ENCODE peak calls at places on chromosomes 7 and 10, in ten cellular contexts. One of them, this sample, is unnamed.

GRCh38 chr10:21173964-21174669 is 277.0 kb upstream of the NEBL start:
- DNase-seq in GM12865: peak
- DNase-seq in Peyer's patch: peak
- DNase-seq in IMR-90: no peak
- DNase-seq in heart left ventricle: peak
- DNase-seq in ovary: peak
- DNase-seq in cardiac fibroblast: peak
- DNase-seq in astrocyte of the spinal cord: no peak
- DNase-seq in AG04450: no peak
- DNase-seq in lung: peak
- DNase-seq in this sample: peak

GRCh38 chr10:34494012-34494411 is 321.1 kb downstream of the PARD3 start:
- DNase-seq in GM12865: no peak
- DNase-seq in Peyer's patch: no peak
- DNase-seq in IMR-90: peak
- DNase-seq in heart left ventricle: no peak
- DNase-seq in ovary: no peak
- DNase-seq in cardiac fibroblast: peak
- DNase-seq in astrocyte of the spinal cord: no peak
- DNase-seq in AG04450: no peak
- DNase-seq in lung: no peak
- DNase-seq in this sample: no peak

GRCh38 chr10:79926037-79926436 is 22.9 kb downstream of the SFTPD start:
- DNase-seq in GM12865: no peak
- DNase-seq in Peyer's patch: no peak
- DNase-seq in IMR-90: no peak
- DNase-seq in heart left ventricle: peak
- DNase-seq in ovary: no peak
- DNase-seq in cardiac fibroblast: no peak
- DNase-seq in astrocyte of the spinal cord: no peak
- DNase-seq in AG04450: no peak
- DNase-seq in lung: peak
- DNase-seq in this sample: no peak

GRCh38 chr10:77620731-77621130 is 16.9 kb downstream of the KCNMA1 start:
- DNase-seq in GM12865: no peak
- DNase-seq in Peyer's patch: no peak
- DNase-seq in IMR-90: peak
- DNase-seq in heart left ventricle: no peak
- DNase-seq in ovary: no peak
- DNase-seq in cardiac fibroblast: no peak
- DNase-seq in astrocyte of the spinal cord: peak
- DNase-seq in AG04450: no peak
- DNase-seq in lung: no peak
- DNase-seq in this sample: no peak

GRCh38 chr10:4281207-4281825 is 496.3 kb upstream of the KLF6 start:
- DNase-seq in GM12865: no peak
- DNase-seq in Peyer's patch: no peak
- DNase-seq in IMR-90: no peak
- DNase-seq in heart left ventricle: no peak
- DNase-seq in ovary: no peak
- DNase-seq in cardiac fibroblast: no peak
- DNase-seq in astrocyte of the spinal cord: peak
- DNase-seq in AG04450: no peak
- DNase-seq in lung: no peak
- DNase-seq in this sample: no peak

GRCh38 chr7:148772297-148773089 is 73.8 kb downstream of the CUL1 start:
- DNase-seq in GM12865: no peak
- DNase-seq in Peyer's patch: no peak
- DNase-seq in IMR-90: peak
- DNase-seq in heart left ventricle: no peak
- DNase-seq in ovary: no peak
- DNase-seq in cardiac fibroblast: peak
- DNase-seq in astrocyte of the spinal cord: peak
- DNase-seq in AG04450: peak
- DNase-seq in lung: no peak
- DNase-seq in this sample: no peak

GRCh38 chr7:104772405-104772821 is 241.6 kb upstream of the KMT2E start:
- DNase-seq in GM12865: no peak
- DNase-seq in Peyer's patch: no peak
- DNase-seq in IMR-90: no peak
- DNase-seq in heart left ventricle: no peak
- DNase-seq in ovary: no peak
- DNase-seq in cardiac fibroblast: no peak
- DNase-seq in astrocyte of the spinal cord: no peak
- DNase-seq in AG04450: no peak
- DNase-seq in lung: no peak
- DNase-seq in this sample: no peak

GRCh38 chr7:16644624-16644986 is 949 bp downstream of the ANKMY2 start:
- DNase-seq in GM12865: peak
- DNase-seq in Peyer's patch: peak
- DNase-seq in IMR-90: peak
- DNase-seq in heart left ventricle: peak
- DNase-seq in ovary: peak
- DNase-seq in cardiac fibroblast: peak
- DNase-seq in astrocyte of the spinal cord: peak
- DNase-seq in AG04450: no peak
- DNase-seq in lung: peak
- DNase-seq in this sample: peak

DNA sequence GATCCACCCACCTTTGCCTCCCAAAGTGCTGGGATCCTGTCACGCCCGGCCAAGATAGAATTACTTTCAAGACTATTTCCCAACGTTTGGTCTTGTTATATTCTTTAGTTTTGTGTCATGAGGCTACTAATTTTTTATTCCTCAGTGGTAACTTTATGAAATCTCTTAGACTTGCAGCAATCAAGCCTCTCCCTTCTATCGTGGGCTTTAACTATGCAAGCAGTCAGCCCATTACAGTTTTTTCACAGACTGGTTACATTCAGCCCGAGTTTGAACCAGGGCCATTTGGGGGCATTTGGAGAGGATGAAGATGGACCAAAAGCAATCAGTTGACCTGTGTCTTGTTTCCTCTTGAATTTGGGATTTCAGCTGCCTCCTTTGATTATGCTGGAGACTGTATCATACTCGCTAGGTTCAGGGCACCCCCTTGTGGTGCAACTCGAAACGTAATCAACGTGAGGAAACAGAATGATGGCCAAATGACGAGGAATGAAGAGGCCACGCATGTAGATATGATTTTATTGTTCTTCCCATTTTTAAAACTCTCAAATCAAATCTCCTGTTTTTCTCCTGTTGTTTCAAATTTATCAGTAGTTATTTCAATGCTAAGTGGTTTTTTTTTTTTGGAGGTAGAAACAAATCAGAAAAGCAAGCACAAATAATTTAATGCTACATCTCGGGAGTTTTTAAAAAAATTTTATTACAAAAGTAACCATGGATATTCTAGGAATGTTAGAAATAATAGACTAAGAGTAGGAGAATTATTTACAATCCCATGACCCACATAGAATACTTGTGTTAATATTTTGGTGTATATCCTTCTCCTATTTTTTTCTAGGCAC is 151.6 kb downstream of the KIAA1217 start:
- DNase-seq in GM12865: peak
- DNase-seq in Peyer's patch: peak
- DNase-seq in IMR-90: peak
- DNase-seq in heart left ventricle: no peak
- DNase-seq in ovary: peak
- DNase-seq in cardiac fibroblast: peak
- DNase-seq in astrocyte of the spinal cord: peak
- DNase-seq in AG04450: peak
- DNase-seq in lung: peak
- DNase-seq in this sample: peak
- TF ChIP-seq CTCF in GM12865: peak
- TF ChIP-seq CTCF in Peyer's patch: peak
- TF ChIP-seq CTCF in IMR-90: peak
- TF ChIP-seq CTCF in heart left ventricle: peak
- TF ChIP-seq CTCF in ovary: peak
- TF ChIP-seq CTCF in cardiac fibroblast: peak
- TF ChIP-seq CTCF in astrocyte of the spinal cord: peak
- TF ChIP-seq CTCF in AG04450: peak
- TF ChIP-seq CTCF in lung: peak
- TF ChIP-seq CTCF in this sample: peak

DNA sequence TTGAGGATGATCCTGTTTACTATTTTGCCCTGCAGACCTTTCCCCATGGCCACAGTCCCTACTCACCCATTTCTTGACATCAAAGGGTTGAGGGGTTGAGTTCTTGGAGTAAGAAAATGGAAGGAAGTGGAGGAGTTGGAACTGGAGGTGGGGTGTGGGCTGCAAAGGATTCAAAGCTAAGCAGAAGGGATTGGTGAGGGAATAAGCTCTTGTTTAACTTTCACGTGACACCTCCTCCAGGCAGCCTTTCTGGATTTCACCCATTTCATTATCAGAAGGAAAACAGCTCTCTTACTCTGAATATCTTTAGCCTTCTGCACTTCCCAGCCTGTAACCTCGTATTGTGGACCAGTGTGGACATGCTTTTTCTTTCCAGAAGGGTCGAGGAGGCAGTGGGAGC is 13.7 kb downstream of the MOSPD3 start:
- DNase-seq in GM12865: no peak
- DNase-seq in Peyer's patch: no peak
- DNase-seq in IMR-90: no peak
- DNase-seq in heart left ventricle: no peak
- DNase-seq in ovary: no peak
- DNase-seq in cardiac fibroblast: no peak
- DNase-seq in astrocyte of the spinal cord: no peak
- DNase-seq in AG04450: no peak
- DNase-seq in lung: no peak
- DNase-seq in this sample: no peak
- H3K4me3 ChIP-seq in GM12865: peak
- H3K4me3 ChIP-seq in Peyer's patch: peak
- H3K4me3 ChIP-seq in IMR-90: peak
- H3K4me3 ChIP-seq in heart left ventricle: peak
- H3K4me3 ChIP-seq in ovary: no peak
- H3K4me3 ChIP-seq in cardiac fibroblast: no peak
- H3K4me3 ChIP-seq in astrocyte of the spinal cord: no peak
- H3K4me3 ChIP-seq in AG04450: peak
- H3K4me3 ChIP-seq in lung: no peak
- H3K4me3 ChIP-seq in this sample: peak

GRCh38 chr10:116659049-116659670 is 38.4 kb downstream of the PNLIPRP2 start:
- DNase-seq in GM12865: no peak
- DNase-seq in Peyer's patch: no peak
- DNase-seq in IMR-90: no peak
- DNase-seq in heart left ventricle: no peak
- DNase-seq in ovary: no peak
- DNase-seq in cardiac fibroblast: no peak
- DNase-seq in astrocyte of the spinal cord: no peak
- DNase-seq in AG04450: no peak
- DNase-seq in lung: no peak
- DNase-seq in this sample: no peak

GRCh38 chr10:116658152-116658551 is 37.4 kb downstream of the PNLIPRP2 start:
- DNase-seq in GM12865: no peak
- DNase-seq in Peyer's patch: no peak
- DNase-seq in IMR-90: no peak
- DNase-seq in heart left ventricle: no peak
- DNase-seq in ovary: no peak
- DNase-seq in cardiac fibroblast: no peak
- DNase-seq in astrocyte of the spinal cord: no peak
- DNase-seq in AG04450: no peak
- DNase-seq in lung: no peak
- DNase-seq in this sample: no peak

GRCh38 chr10:116655573-116655972 is 34.8 kb downstream of the PNLIPRP2 start:
- DNase-seq in GM12865: no peak
- DNase-seq in Peyer's patch: no peak
- DNase-seq in IMR-90: no peak
- DNase-seq in heart left ventricle: no peak
- DNase-seq in ovary: no peak
- DNase-seq in cardiac fibroblast: no peak
- DNase-seq in astrocyte of the spinal cord: no peak
- DNase-seq in AG04450: no peak
- DNase-seq in lung: no peak
- DNase-seq in this sample: no peak

GRCh38 chr10:116653885-116654284 is 33.1 kb downstream of the PNLIPRP2 start:
- DNase-seq in GM12865: no peak
- DNase-seq in Peyer's patch: no peak
- DNase-seq in IMR-90: no peak
- DNase-seq in heart left ventricle: no peak
- DNase-seq in ovary: no peak
- DNase-seq in cardiac fibroblast: no peak
- DNase-seq in astrocyte of the spinal cord: no peak
- DNase-seq in AG04450: no peak
- DNase-seq in lung: no peak
- DNase-seq in this sample: no peak

DNA sequence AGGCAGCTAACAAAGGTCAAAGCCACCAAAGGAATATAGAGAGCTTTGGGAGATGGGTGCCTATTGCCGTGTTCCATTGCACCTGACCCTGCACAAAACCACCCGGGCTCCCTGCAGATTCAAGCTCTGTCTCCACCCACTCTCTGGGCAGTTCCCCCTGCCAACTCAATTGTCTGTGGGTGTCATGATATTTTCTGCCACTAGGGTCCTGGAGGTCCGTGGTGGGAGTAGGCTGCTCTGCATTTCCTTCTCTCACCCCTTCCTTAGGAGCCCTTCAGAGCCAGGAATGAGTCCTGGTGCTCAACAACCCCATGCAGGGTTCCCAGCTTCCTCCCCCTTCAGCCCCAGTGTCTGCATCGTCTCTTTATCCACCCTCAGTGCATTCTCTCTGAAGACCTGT is 34.1 kb downstream of the PNLIPRP2 start:
- DNase-seq in GM12865: peak
- DNase-seq in Peyer's patch: no peak
- DNase-seq in IMR-90: no peak
- DNase-seq in heart left ventricle: no peak
- DNase-seq in ovary: no peak
- DNase-seq in cardiac fibroblast: no peak
- DNase-seq in astrocyte of the spinal cord: no peak
- DNase-seq in AG04450: no peak
- DNase-seq in lung: no peak
- DNase-seq in this sample: no peak
- TF ChIP-seq CTCF in GM12865: peak
- TF ChIP-seq CTCF in Peyer's patch: no peak
- TF ChIP-seq CTCF in IMR-90: no peak
- TF ChIP-seq CTCF in heart left ventricle: no peak
- TF ChIP-seq CTCF in ovary: no peak
- TF ChIP-seq CTCF in cardiac fibroblast: peak
- TF ChIP-seq CTCF in astrocyte of the spinal cord: peak
- TF ChIP-seq CTCF in AG04450: peak
- TF ChIP-seq CTCF in lung: no peak
- TF ChIP-seq CTCF in this sample: no peak

GRCh38 chr10:95426482-95426881 is 134.7 kb downstream of the SORBS1 start:
- DNase-seq in GM12865: peak
- DNase-seq in Peyer's patch: no peak
- DNase-seq in IMR-90: no peak
- DNase-seq in heart left ventricle: no peak
- DNase-seq in ovary: no peak
- DNase-seq in cardiac fibroblast: no peak
- DNase-seq in astrocyte of the spinal cord: no peak
- DNase-seq in AG04450: no peak
- DNase-seq in lung: no peak
- DNase-seq in this sample: no peak

GRCh38 chr10:95429639-95430038 is 131.5 kb downstream of the SORBS1 start:
- DNase-seq in GM12865: no peak
- DNase-seq in Peyer's patch: peak
- DNase-seq in IMR-90: no peak
- DNase-seq in heart left ventricle: no peak
- DNase-seq in ovary: no peak
- DNase-seq in cardiac fibroblast: no peak
- DNase-seq in astrocyte of the spinal cord: no peak
- DNase-seq in AG04450: no peak
- DNase-seq in lung: no peak
- DNase-seq in this sample: no peak

GRCh38 chr10:95428702-95429101 is 132.5 kb downstream of the SORBS1 start:
- DNase-seq in GM12865: no peak
- DNase-seq in Peyer's patch: no peak
- DNase-seq in IMR-90: no peak
- DNase-seq in heart left ventricle: no peak
- DNase-seq in ovary: no peak
- DNase-seq in cardiac fibroblast: no peak
- DNase-seq in astrocyte of the spinal cord: no peak
- DNase-seq in AG04450: no peak
- DNase-seq in lung: no peak
- DNase-seq in this sample: peak

GRCh38 chr10:95431900-95432342 is 129.2 kb downstream of the SORBS1 start:
- DNase-seq in GM12865: peak
- DNase-seq in Peyer's patch: no peak
- DNase-seq in IMR-90: no peak
- DNase-seq in heart left ventricle: peak
- DNase-seq in ovary: no peak
- DNase-seq in cardiac fibroblast: no peak
- DNase-seq in astrocyte of the spinal cord: no peak
- DNase-seq in AG04450: no peak
- DNase-seq in lung: no peak
- DNase-seq in this sample: no peak

GRCh38 chr10:95430231-95430951 is 130.8 kb downstream of the SORBS1 start:
- DNase-seq in GM12865: peak
- DNase-seq in Peyer's patch: peak
- DNase-seq in IMR-90: peak
- DNase-seq in heart left ventricle: no peak
- DNase-seq in ovary: peak
- DNase-seq in cardiac fibroblast: peak
- DNase-seq in astrocyte of the spinal cord: peak
- DNase-seq in AG04450: peak
- DNase-seq in lung: peak
- DNase-seq in this sample: no peak
- H3K4me3 ChIP-seq in GM12865: no peak
- H3K4me3 ChIP-seq in Peyer's patch: no peak
- H3K4me3 ChIP-seq in IMR-90: no peak
- H3K4me3 ChIP-seq in heart left ventricle: no peak
- H3K4me3 ChIP-seq in ovary: no peak
- H3K4me3 ChIP-seq in cardiac fibroblast: no peak
- H3K4me3 ChIP-seq in astrocyte of the spinal cord: no peak
- H3K4me3 ChIP-seq in AG04450: no peak
- H3K4me3 ChIP-seq in lung: no peak
- H3K4me3 ChIP-seq in this sample: no peak

This sample was measured in left ventricle myocardium inferior.